ENCODE peak calls at places on chromosomes 1 and 21, in eight cellular contexts. One of them, this sample, is unnamed.

GRCh38 chr1:107750364-107750959 is 214.5 kb downstream of the VAV3 start:
- DNase-seq in testis: peak
- DNase-seq in tibial artery: peak
- DNase-seq in dorsolateral prefrontal cortex: peak
- DNase-seq in RWPE1: peak
- DNase-seq in progenitor cell of endocrine pancreas: peak
- DNase-seq in AG09309: peak
- DNase-seq in omental fat pad: peak
- DNase-seq in this sample: peak

GRCh38 chr1:16608838-16609560 is 4.4 kb downstream of the NBPF1 start:
- DNase-seq in dorsolateral prefrontal cortex: no peak
- DNase-seq in RWPE1: no peak
- DNase-seq in AG09309: no peak
- DNase-seq in progenitor cell of endocrine pancreas: no peak
- DNase-seq in tibial artery: no peak
- DNase-seq in testis: no peak
- DNase-seq in omental fat pad: no peak
- DNase-seq in this sample: no peak

GRCh38 chr1:182279724-182280506 is 111.7 kb downstream of the GLUL start:
- DNase-seq in testis: peak
- DNase-seq in AG09309: no peak
- DNase-seq in omental fat pad: no peak
- DNase-seq in tibial artery: no peak
- DNase-seq in RWPE1: no peak
- DNase-seq in dorsolateral prefrontal cortex: peak
- DNase-seq in progenitor cell of endocrine pancreas: peak
- DNase-seq in this sample: no peak

GRCh38 chr1:231951399-231951798 is 324.8 kb downstream of the DISC1 start:
- DNase-seq in tibial artery: no peak
- DNase-seq in AG09309: no peak
- DNase-seq in omental fat pad: no peak
- DNase-seq in RWPE1: no peak
- DNase-seq in dorsolateral prefrontal cortex: no peak
- DNase-seq in testis: no peak
- DNase-seq in progenitor cell of endocrine pancreas: no peak
- DNase-seq in this sample: no peak

GRCh38 chr1:21139601-21140000 is 37.1 kb downstream of the EIF4G3 start:
- DNase-seq in tibial artery: no peak
- DNase-seq in dorsolateral prefrontal cortex: no peak
- DNase-seq in progenitor cell of endocrine pancreas: no peak
- DNase-seq in RWPE1: no peak
- DNase-seq in omental fat pad: no peak
- DNase-seq in AG09309: no peak
- DNase-seq in testis: peak
- DNase-seq in this sample: peak

GRCh38 chr21:14620152-14620551 is 74.0 kb upstream of the SAMSN1 start:
- DNase-seq in testis: no peak
- DNase-seq in AG09309: no peak
- DNase-seq in tibial artery: no peak
- DNase-seq in progenitor cell of endocrine pancreas: no peak
- DNase-seq in dorsolateral prefrontal cortex: no peak
- DNase-seq in omental fat pad: no peak
- DNase-seq in RWPE1: no peak
- DNase-seq in this sample: no peak

GRCh38 chr1:29793101-29793546 is 556.8 kb downstream of the PTPRU start:
- DNase-seq in RWPE1: peak
- DNase-seq in dorsolateral prefrontal cortex: peak
- DNase-seq in AG09309: peak
- DNase-seq in omental fat pad: peak
- DNase-seq in progenitor cell of endocrine pancreas: peak
- DNase-seq in tibial artery: peak
- DNase-seq in testis: peak
- DNase-seq in this sample: peak

GRCh38 chr1:112893288-112894009 is 62.5 kb downstream of the SLC16A1 start:
- DNase-seq in dorsolateral prefrontal cortex: no peak
- DNase-seq in testis: no peak
- DNase-seq in AG09309: no peak
- DNase-seq in RWPE1: no peak
- DNase-seq in omental fat pad: no peak
- DNase-seq in progenitor cell of endocrine pancreas: no peak
- DNase-seq in tibial artery: no peak
- DNase-seq in this sample: no peak

GRCh38 chr1:26730695-26731094 is 34.9 kb downstream of the ARID1A start:
- DNase-seq in AG09309: no peak
- DNase-seq in dorsolateral prefrontal cortex: no peak
- DNase-seq in testis: no peak
- DNase-seq in progenitor cell of endocrine pancreas: no peak
- DNase-seq in RWPE1: no peak
- DNase-seq in omental fat pad: no peak
- DNase-seq in tibial artery: no peak
- DNase-seq in this sample: no peak

GRCh38 chr21:26438976-26439375 is 134.1 kb downstream of the CYYR1 start:
- DNase-seq in progenitor cell of endocrine pancreas: no peak
- DNase-seq in tibial artery: no peak
- DNase-seq in AG09309: no peak
- DNase-seq in dorsolateral prefrontal cortex: no peak
- DNase-seq in omental fat pad: no peak
- DNase-seq in RWPE1: no peak
- DNase-seq in testis: no peak
- DNase-seq in this sample: no peak

GRCh38 chr21:45466330-45467220 is 61.6 kb downstream of the COL18A1 start:
- DNase-seq in AG09309: no peak
- DNase-seq in testis: no peak
- DNase-seq in dorsolateral prefrontal cortex: no peak
- DNase-seq in RWPE1: no peak
- DNase-seq in omental fat pad: no peak
- DNase-seq in progenitor cell of endocrine pancreas: no peak
- DNase-seq in tibial artery: no peak
- DNase-seq in this sample: no peak

GRCh38 chr1:68051475-68051874 is 1.0 kb upstream of the DIRAS3 start:
- DNase-seq in testis: peak
- DNase-seq in AG09309: peak
- DNase-seq in RWPE1: peak
- DNase-seq in progenitor cell of endocrine pancreas: no peak
- DNase-seq in dorsolateral prefrontal cortex: peak
- DNase-seq in tibial artery: peak
- DNase-seq in omental fat pad: no peak
- DNase-seq in this sample: peak

GRCh38 chr1:168279253-168279652 is 1.4 kb upstream of the TBX19 start:
- DNase-seq in dorsolateral prefrontal cortex: no peak
- DNase-seq in progenitor cell of endocrine pancreas: no peak
- DNase-seq in omental fat pad: no peak
- DNase-seq in tibial artery: no peak
- DNase-seq in AG09309: no peak
- DNase-seq in testis: no peak
- DNase-seq in RWPE1: no peak
- DNase-seq in this sample: no peak

GRCh38 chr1:172951728-172952365 is 98.9 kb downstream of the TNFSF18 start:
- DNase-seq in testis: no peak
- DNase-seq in tibial artery: no peak
- DNase-seq in dorsolateral prefrontal cortex: no peak
- DNase-seq in AG09309: peak
- DNase-seq in progenitor cell of endocrine pancreas: no peak
- DNase-seq in RWPE1: peak
- DNase-seq in omental fat pad: no peak
- DNase-seq in this sample: no peak

GRCh38 chr1:218275823-218276222 is 9.3 kb upstream of the RRP15 start:
- DNase-seq in RWPE1: no peak
- DNase-seq in progenitor cell of endocrine pancreas: no peak
- DNase-seq in dorsolateral prefrontal cortex: no peak
- DNase-seq in testis: no peak
- DNase-seq in tibial artery: no peak
- DNase-seq in omental fat pad: no peak
- DNase-seq in AG09309: no peak
- DNase-seq in this sample: no peak

GRCh38 chr21:42621828-42622199 is 31.6 kb upstream of the PDE9A start:
- DNase-seq in tibial artery: no peak
- DNase-seq in omental fat pad: no peak
- DNase-seq in dorsolateral prefrontal cortex: no peak
- DNase-seq in AG09309: no peak
- DNase-seq in RWPE1: no peak
- DNase-seq in progenitor cell of endocrine pancreas: no peak
- DNase-seq in testis: no peak
- DNase-seq in this sample: no peak

GRCh38 chr1:19643602-19644419 is at the start of gene NBL1:
- DNase-seq in AG09309: no peak
- DNase-seq in dorsolateral prefrontal cortex: peak
- DNase-seq in testis: peak
- DNase-seq in tibial artery: peak
- DNase-seq in RWPE1: peak
- DNase-seq in omental fat pad: no peak
- DNase-seq in progenitor cell of endocrine pancreas: no peak
- DNase-seq in this sample: peak

GRCh38 chr1:245986404-245987221 is 520.5 kb downstream of the SMYD3 start:
- DNase-seq in tibial artery: no peak
- DNase-seq in omental fat pad: no peak
- DNase-seq in testis: no peak
- DNase-seq in dorsolateral prefrontal cortex: no peak
- DNase-seq in RWPE1: peak
- DNase-seq in AG09309: peak
- DNase-seq in progenitor cell of endocrine pancreas: no peak
- DNase-seq in this sample: no peak

GRCh38 chr21:26587621-26588260 is 14.7 kb upstream of the CYYR1 start:
- DNase-seq in AG09309: peak
- DNase-seq in dorsolateral prefrontal cortex: no peak
- DNase-seq in RWPE1: peak
- DNase-seq in testis: no peak
- DNase-seq in tibial artery: no peak
- DNase-seq in omental fat pad: no peak
- DNase-seq in progenitor cell of endocrine pancreas: no peak
- DNase-seq in this sample: peak

GRCh38 chr1:174883361-174883760 is 116.4 kb upstream of the CACYBP start:
- DNase-seq in testis: no peak
- DNase-seq in AG09309: peak
- DNase-seq in omental fat pad: no peak
- DNase-seq in dorsolateral prefrontal cortex: no peak
- DNase-seq in RWPE1: peak
- DNase-seq in tibial artery: no peak
- DNase-seq in progenitor cell of endocrine pancreas: no peak
- DNase-seq in this sample: peak
- TF ChIP-seq CTCF in testis: no peak
- TF ChIP-seq CTCF in AG09309: peak
- TF ChIP-seq CTCF in omental fat pad: no peak
- TF ChIP-seq CTCF in dorsolateral prefrontal cortex: peak
- TF ChIP-seq CTCF in RWPE1: no peak
- TF ChIP-seq CTCF in tibial artery: no peak
- TF ChIP-seq CTCF in progenitor cell of endocrine pancreas: no peak
- TF ChIP-seq CTCF in this sample: no peak

DNA sequence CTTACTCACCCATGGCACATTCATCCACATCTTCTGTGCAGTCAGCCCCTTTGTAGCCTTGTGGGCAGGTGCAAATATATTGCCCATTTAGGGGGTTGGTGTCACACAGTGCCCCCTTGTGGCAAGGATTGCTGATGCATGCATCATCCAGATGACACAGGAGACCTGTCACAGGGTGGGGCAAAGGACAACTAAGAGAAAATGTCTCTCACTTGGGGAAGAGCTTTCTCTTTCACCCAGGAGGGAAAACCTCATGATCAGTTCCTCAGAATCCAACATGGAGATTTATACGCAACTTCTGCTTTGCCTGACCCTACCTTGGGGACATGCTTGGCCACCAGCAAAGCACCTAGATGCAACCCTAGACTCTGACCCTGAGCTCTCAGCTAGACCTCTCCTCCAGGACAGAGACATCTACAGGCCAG is 71.8 kb upstream of the ADAM30 start:
- DNase-seq in RWPE1: peak
- DNase-seq in omental fat pad: peak
- DNase-seq in testis: peak
- DNase-seq in progenitor cell of endocrine pancreas: peak
- DNase-seq in dorsolateral prefrontal cortex: peak
- DNase-seq in tibial artery: peak
- DNase-seq in AG09309: no peak
- DNase-seq in this sample: peak
- TF ChIP-seq CTCF in RWPE1: peak
- TF ChIP-seq CTCF in omental fat pad: no peak
- TF ChIP-seq CTCF in testis: peak
- TF ChIP-seq CTCF in progenitor cell of endocrine pancreas: peak
- TF ChIP-seq CTCF in dorsolateral prefrontal cortex: peak
- TF ChIP-seq CTCF in tibial artery: peak
- TF ChIP-seq CTCF in AG09309: peak
- TF ChIP-seq CTCF in this sample: peak

GRCh38 chr21:39533545-39534226 is 79.1 kb upstream of the B3GALT5 start:
- DNase-seq in RWPE1: no peak
- DNase-seq in testis: no peak
- DNase-seq in tibial artery: no peak
- DNase-seq in progenitor cell of endocrine pancreas: no peak
- DNase-seq in AG09309: no peak
- DNase-seq in dorsolateral prefrontal cortex: no peak
- DNase-seq in omental fat pad: no peak
- DNase-seq in this sample: no peak

GRCh38 chr21:39535646-39536437 is 76.9 kb upstream of the B3GALT5 start:
- DNase-seq in progenitor cell of endocrine pancreas: no peak
- DNase-seq in RWPE1: no peak
- DNase-seq in omental fat pad: no peak
- DNase-seq in tibial artery: no peak
- DNase-seq in AG09309: no peak
- DNase-seq in dorsolateral prefrontal cortex: no peak
- DNase-seq in testis: no peak
- DNase-seq in this sample: no peak

GRCh38 chr21:39527664-39528381 is 76.1 kb downstream of the SH3BGR start:
- DNase-seq in dorsolateral prefrontal cortex: no peak
- DNase-seq in progenitor cell of endocrine pancreas: no peak
- DNase-seq in RWPE1: no peak
- DNase-seq in AG09309: no peak
- DNase-seq in testis: no peak
- DNase-seq in omental fat pad: no peak
- DNase-seq in tibial artery: no peak
- DNase-seq in this sample: no peak

GRCh38 chr21:39529026-39529425 is 77.3 kb downstream of the SH3BGR start:
- DNase-seq in progenitor cell of endocrine pancreas: no peak
- DNase-seq in RWPE1: no peak
- DNase-seq in AG09309: no peak
- DNase-seq in dorsolateral prefrontal cortex: no peak
- DNase-seq in omental fat pad: no peak
- DNase-seq in testis: no peak
- DNase-seq in tibial artery: no peak
- DNase-seq in this sample: peak

GRCh38 chr21:39531777-39532333 is 80.1 kb downstream of the SH3BGR start:
- DNase-seq in dorsolateral prefrontal cortex: no peak
- DNase-seq in RWPE1: no peak
- DNase-seq in testis: no peak
- DNase-seq in tibial artery: no peak
- DNase-seq in AG09309: no peak
- DNase-seq in omental fat pad: no peak
- DNase-seq in progenitor cell of endocrine pancreas: no peak
- DNase-seq in this sample: no peak
- TF ChIP-seq CTCF in dorsolateral prefrontal cortex: no peak
- TF ChIP-seq CTCF in RWPE1: no peak
- TF ChIP-seq CTCF in testis: no peak
- TF ChIP-seq CTCF in tibial artery: no peak
- TF ChIP-seq CTCF in AG09309: no peak
- TF ChIP-seq CTCF in omental fat pad: no peak
- TF ChIP-seq CTCF in progenitor cell of endocrine pancreas: no peak
- TF ChIP-seq CTCF in this sample: no peak

DNA sequence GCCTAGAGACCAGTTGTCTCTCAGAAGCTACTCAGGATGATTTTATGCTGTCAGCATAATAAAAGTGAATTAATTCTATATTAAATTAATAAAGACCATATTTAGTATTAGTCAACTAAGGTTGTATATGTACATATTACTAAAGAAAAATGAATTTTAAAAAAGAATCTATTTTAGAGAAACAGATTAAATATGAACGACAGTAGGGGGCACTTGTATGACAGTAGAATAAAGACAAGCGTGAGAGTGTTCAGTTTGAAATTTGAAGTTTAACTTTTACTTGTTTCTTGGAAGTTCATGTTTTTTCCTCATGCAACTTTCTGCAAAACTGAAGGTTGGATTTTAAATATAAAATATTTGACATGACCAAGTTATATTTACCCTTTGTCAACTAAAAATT is 67.9 kb upstream of the MACF1 start:
- DNase-seq in dorsolateral prefrontal cortex: no peak
- DNase-seq in omental fat pad: no peak
- DNase-seq in RWPE1: no peak
- DNase-seq in progenitor cell of endocrine pancreas: no peak
- DNase-seq in testis: no peak
- DNase-seq in AG09309: no peak
- DNase-seq in tibial artery: no peak
- DNase-seq in this sample: no peak
- TF ChIP-seq CTCF in dorsolateral prefrontal cortex: peak
- TF ChIP-seq CTCF in omental fat pad: no peak
- TF ChIP-seq CTCF in RWPE1: no peak
- TF ChIP-seq CTCF in progenitor cell of endocrine pancreas: no peak
- TF ChIP-seq CTCF in testis: no peak
- TF ChIP-seq CTCF in AG09309: no peak
- TF ChIP-seq CTCF in tibial artery: no peak
- TF ChIP-seq CTCF in this sample: no peak

This sample was measured in cardiac muscle cell.